ENCODE peak calls at places on chromosome X, in six cellular contexts. One of them, this sample, is unnamed.

GRCh38 chrX:56499372-56499771 is 64.1 kb upstream of the UBQLN2 start:
- DNase-seq in H1: no peak
- DNase-seq in GM12878: no peak
- DNase-seq in K562: no peak
- DNase-seq in HCT116: no peak
- DNase-seq in WTC11: no peak
- DNase-seq in this sample: no peak

GRCh38 chrX:119726900-119727555 is 31.4 kb upstream of the SOWAHD start:
- DNase-seq in WTC11: no peak
- DNase-seq in H1: no peak
- DNase-seq in K562: no peak
- DNase-seq in HCT116: no peak
- DNase-seq in GM12878: no peak
- DNase-seq in this sample: no peak

GRCh38 chrX:68934421-68934820 is 105.6 kb downstream of the EFNB1 start:
- DNase-seq in WTC11: no peak
- DNase-seq in K562: no peak
- DNase-seq in GM12878: no peak
- DNase-seq in HCT116: no peak
- DNase-seq in H1: no peak
- DNase-seq in this sample: no peak

GRCh38 chrX:153865685-153866084 is 20.3 kb downstream of the L1CAM start:
- DNase-seq in HCT116: no peak
- DNase-seq in H1: no peak
- DNase-seq in K562: no peak
- DNase-seq in WTC11: no peak
- DNase-seq in GM12878: no peak
- DNase-seq in this sample: no peak

GRCh38 chrX:17590892-17591740 is 146.2 kb upstream of the SCML1 start:
- DNase-seq in WTC11: peak
- DNase-seq in HCT116: peak
- DNase-seq in H1: peak
- DNase-seq in GM12878: no peak
- DNase-seq in K562: peak
- DNase-seq in this sample: peak

GRCh38 chrX:37834937-37835336 is 12.4 kb downstream of the DYNLT3 start:
- DNase-seq in WTC11: no peak
- DNase-seq in GM12878: no peak
- DNase-seq in HCT116: no peak
- DNase-seq in H1: no peak
- DNase-seq in K562: no peak
- DNase-seq in this sample: no peak

GRCh38 chrX:10534611-10535010 is 85.8 kb downstream of the MID1 start:
- DNase-seq in GM12878: no peak
- DNase-seq in K562: no peak
- DNase-seq in H1: no peak
- DNase-seq in WTC11: no peak
- DNase-seq in HCT116: no peak
- DNase-seq in this sample: no peak

GRCh38 chrX:72714471-72714916 is 388 bp upstream of the PHKA1 start:
- DNase-seq in GM12878: no peak
- DNase-seq in HCT116: peak
- DNase-seq in K562: no peak
- DNase-seq in WTC11: peak
- DNase-seq in H1: peak
- DNase-seq in this sample: peak

GRCh38 chrX:79078114-79078513 is 66.4 kb upstream of the GPR174 start:
- DNase-seq in H1: no peak
- DNase-seq in K562: no peak
- DNase-seq in GM12878: no peak
- DNase-seq in WTC11: no peak
- DNase-seq in HCT116: no peak
- DNase-seq in this sample: no peak

GRCh38 chrX:43557792-43558191 is 98.3 kb upstream of the MAOA start:
- DNase-seq in HCT116: peak
- DNase-seq in K562: peak
- DNase-seq in H1: no peak
- DNase-seq in WTC11: peak
- DNase-seq in GM12878: peak
- DNase-seq in this sample: peak
- TF ChIP-seq SP1 in HCT116: no peak
- TF ChIP-seq SP1 in K562: no peak
- TF ChIP-seq SP1 in H1: no peak
- TF ChIP-seq SP1 in WTC11: no peak
- TF ChIP-seq SP1 in GM12878: no peak
- TF ChIP-seq SP1 in this sample: no peak

DNA sequence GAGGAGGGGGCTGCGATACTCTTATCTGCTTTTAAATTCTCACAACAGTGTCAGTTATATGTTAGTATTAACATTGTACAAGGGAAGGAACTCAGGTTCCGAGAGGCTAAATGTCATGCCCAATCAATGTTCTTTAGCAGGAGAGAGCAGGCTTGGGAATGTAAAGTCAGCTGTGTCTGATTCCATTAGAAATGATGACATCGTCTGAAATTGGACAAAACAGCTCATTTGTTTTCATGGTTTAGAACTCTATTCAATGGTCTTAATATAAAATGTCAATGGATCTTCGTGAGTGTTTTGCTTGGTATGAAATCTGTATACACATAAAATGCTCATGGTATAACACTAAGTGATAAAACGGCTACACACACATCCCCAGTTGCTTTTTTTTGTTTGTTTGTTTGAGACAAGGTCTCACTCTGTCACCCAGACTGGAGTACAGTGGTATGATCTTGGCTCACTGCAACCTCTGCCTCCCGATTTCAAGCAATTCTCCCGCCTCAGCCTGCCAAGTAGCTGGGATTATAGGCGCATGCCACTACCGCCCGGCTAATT is 11.9 kb upstream of the SH3KBP1 start:
- DNase-seq in GM12878: no peak
- DNase-seq in WTC11: no peak
- DNase-seq in HCT116: no peak
- DNase-seq in K562: no peak
- DNase-seq in H1: no peak
- DNase-seq in this sample: no peak
- TF ChIP-seq SP1 in GM12878: no peak
- TF ChIP-seq SP1 in WTC11: no peak
- TF ChIP-seq SP1 in HCT116: no peak
- TF ChIP-seq SP1 in K562: no peak
- TF ChIP-seq SP1 in H1: no peak
- TF ChIP-seq SP1 in this sample: no peak

DNA sequence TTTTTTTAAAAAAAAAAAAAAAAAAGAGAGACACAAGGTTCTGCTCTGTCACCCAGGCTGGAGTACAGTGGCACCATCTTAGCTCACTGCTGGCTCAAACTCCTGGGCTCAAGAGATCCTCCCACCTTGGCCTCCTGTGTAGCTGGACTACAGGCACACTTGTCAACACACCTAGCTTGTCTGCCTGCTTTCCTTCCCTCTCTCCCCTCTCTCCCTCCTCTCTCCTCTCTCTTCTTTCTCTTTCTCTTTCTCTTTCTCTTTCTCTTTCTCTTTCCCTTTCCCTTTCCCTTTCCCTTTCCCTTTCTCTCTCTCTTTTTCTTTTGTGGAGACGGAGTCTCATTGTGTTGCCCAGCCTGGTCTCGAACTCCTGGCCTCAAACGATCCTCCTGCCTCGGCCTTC is 132.1 kb downstream of the DIPK2B start:
- DNase-seq in GM12878: no peak
- DNase-seq in WTC11: no peak
- DNase-seq in H1: no peak
- DNase-seq in K562: no peak
- DNase-seq in HCT116: no peak
- DNase-seq in this sample: no peak
- TF ChIP-seq SP1 in GM12878: no peak
- TF ChIP-seq SP1 in WTC11: no peak
- TF ChIP-seq SP1 in H1: no peak
- TF ChIP-seq SP1 in K562: no peak
- TF ChIP-seq SP1 in HCT116: no peak
- TF ChIP-seq SP1 in this sample: no peak

GRCh38 chrX:71095555-71095970 is at the start of gene FOXO4:
- DNase-seq in K562: peak
- DNase-seq in WTC11: peak
- DNase-seq in GM12878: no peak
- DNase-seq in H1: peak
- DNase-seq in HCT116: peak
- DNase-seq in this sample: peak

GRCh38 chrX:71096702-71097032 is 1.0 kb downstream of the FOXO4 start:
- DNase-seq in H1: no peak
- DNase-seq in K562: no peak
- DNase-seq in WTC11: no peak
- DNase-seq in GM12878: no peak
- DNase-seq in HCT116: no peak
- DNase-seq in this sample: no peak

GRCh38 chrX:71095971-71096701 is 485 bp downstream of the FOXO4 start:
- DNase-seq in GM12878: no peak
- DNase-seq in HCT116: peak
- DNase-seq in H1: no peak
- DNase-seq in WTC11: peak
- DNase-seq in K562: peak
- DNase-seq in this sample: no peak

GRCh38 chrX:71098302-71098701 is 2.7 kb downstream of the FOXO4 start:
- DNase-seq in WTC11: peak
- DNase-seq in H1: no peak
- DNase-seq in GM12878: no peak
- DNase-seq in K562: peak
- DNase-seq in HCT116: peak
- DNase-seq in this sample: peak

GRCh38 chrX:71095033-71095432 is 618 bp upstream of the FOXO4 start:
- DNase-seq in GM12878: no peak
- DNase-seq in HCT116: no peak
- DNase-seq in K562: no peak
- DNase-seq in WTC11: no peak
- DNase-seq in H1: no peak
- DNase-seq in this sample: no peak
- TF ChIP-seq SP1 in GM12878: no peak
- TF ChIP-seq SP1 in HCT116: no peak
- TF ChIP-seq SP1 in K562: no peak
- TF ChIP-seq SP1 in WTC11: no peak
- TF ChIP-seq SP1 in H1: no peak
- TF ChIP-seq SP1 in this sample: no peak

GRCh38 chrX:103404225-103405008 is 28.1 kb downstream of the BEX3 start:
- DNase-seq in WTC11: peak
- DNase-seq in GM12878: peak
- DNase-seq in HCT116: peak
- DNase-seq in H1: peak
- DNase-seq in K562: peak
- DNase-seq in this sample: peak
- TF ChIP-seq SP1 in WTC11: no peak
- TF ChIP-seq SP1 in GM12878: no peak
- TF ChIP-seq SP1 in HCT116: no peak
- TF ChIP-seq SP1 in H1: no peak
- TF ChIP-seq SP1 in K562: no peak
- TF ChIP-seq SP1 in this sample: no peak

GRCh38 chrX:20739038-20739745 is 472.5 kb upstream of the RPS6KA3 start:
- DNase-seq in WTC11: no peak
- DNase-seq in GM12878: no peak
- DNase-seq in K562: no peak
- DNase-seq in H1: no peak
- DNase-seq in HCT116: no peak
- DNase-seq in this sample: no peak

GRCh38 chrX:20742106-20742505 is 475.4 kb upstream of the RPS6KA3 start:
- DNase-seq in HCT116: no peak
- DNase-seq in WTC11: no peak
- DNase-seq in K562: no peak
- DNase-seq in GM12878: no peak
- DNase-seq in H1: no peak
- DNase-seq in this sample: no peak

GRCh38 chrX:20743054-20743453 is 476.3 kb upstream of the RPS6KA3 start:
- DNase-seq in K562: no peak
- DNase-seq in HCT116: no peak
- DNase-seq in GM12878: no peak
- DNase-seq in WTC11: no peak
- DNase-seq in H1: no peak
- DNase-seq in this sample: no peak

DNA sequence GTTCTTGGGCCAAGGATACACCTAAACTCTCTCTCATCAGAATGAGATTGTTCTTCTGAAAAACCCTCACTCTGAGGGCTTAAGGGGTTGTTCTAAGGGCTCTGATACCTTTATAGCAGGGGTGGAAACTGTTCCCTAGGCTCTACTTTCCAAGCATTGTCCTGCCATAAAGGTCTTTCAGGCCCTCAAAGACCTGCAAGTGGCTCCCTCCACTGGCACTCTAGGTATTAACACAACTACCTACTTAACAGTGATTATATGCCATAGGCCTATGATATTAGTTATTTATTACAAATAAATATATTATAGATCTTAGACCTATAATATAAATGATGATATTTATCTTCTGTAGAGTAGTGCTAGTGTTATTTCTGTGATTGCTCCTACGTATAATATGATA is 473.7 kb upstream of the RPS6KA3 start:
- DNase-seq in K562: no peak
- DNase-seq in HCT116: no peak
- DNase-seq in WTC11: peak
- DNase-seq in H1: no peak
- DNase-seq in GM12878: no peak
- DNase-seq in this sample: no peak
- TF ChIP-seq SP1 in K562: no peak
- TF ChIP-seq SP1 in HCT116: no peak
- TF ChIP-seq SP1 in WTC11: no peak
- TF ChIP-seq SP1 in H1: no peak
- TF ChIP-seq SP1 in GM12878: no peak
- TF ChIP-seq SP1 in this sample: no peak

DNA sequence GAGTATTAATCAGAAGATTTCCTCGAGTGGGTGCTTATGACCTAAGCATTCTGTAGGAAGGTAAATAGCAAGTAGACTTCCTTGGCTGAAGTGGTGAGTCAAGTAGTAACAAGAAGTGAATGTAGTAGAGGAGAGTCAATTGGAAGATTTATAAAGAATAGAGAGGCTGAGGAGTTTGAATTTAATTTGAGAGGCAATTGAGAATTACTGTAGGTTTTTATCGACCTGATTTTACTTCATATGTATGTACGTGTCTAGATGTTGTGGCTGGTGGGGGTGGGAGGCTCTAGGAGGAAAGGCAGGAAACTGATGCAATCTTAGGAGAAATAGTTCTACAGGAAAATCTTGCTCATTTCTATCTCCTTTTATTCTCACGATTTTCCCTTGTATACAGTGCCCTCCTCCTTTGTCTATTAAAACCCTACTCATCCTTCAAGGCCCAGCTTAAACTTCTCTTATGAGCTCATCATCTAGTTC is 8.7 kb downstream of the OGT start:
- DNase-seq in H1: no peak
- DNase-seq in GM12878: no peak
- DNase-seq in WTC11: no peak
- DNase-seq in K562: no peak
- DNase-seq in HCT116: no peak
- DNase-seq in this sample: no peak
- TF ChIP-seq SP1 in H1: no peak
- TF ChIP-seq SP1 in GM12878: no peak
- TF ChIP-seq SP1 in WTC11: no peak
- TF ChIP-seq SP1 in K562: no peak
- TF ChIP-seq SP1 in HCT116: no peak
- TF ChIP-seq SP1 in this sample: no peak

GRCh38 chrX:53071604-53072417 is 10.4 kb upstream of the TSPYL2 start:
- DNase-seq in GM12878: peak
- DNase-seq in HCT116: peak
- DNase-seq in H1: no peak
- DNase-seq in K562: peak
- DNase-seq in WTC11: peak
- DNase-seq in this sample: peak
- TF ChIP-seq SP1 in GM12878: no peak
- TF ChIP-seq SP1 in HCT116: no peak
- TF ChIP-seq SP1 in H1: no peak
- TF ChIP-seq SP1 in K562: no peak
- TF ChIP-seq SP1 in WTC11: no peak
- TF ChIP-seq SP1 in this sample: no peak

GRCh38 chrX:22975786-22976185 is 24.0 kb upstream of the DDX53 start:
- DNase-seq in K562: no peak
- DNase-seq in GM12878: no peak
- DNase-seq in WTC11: no peak
- DNase-seq in H1: no peak
- DNase-seq in HCT116: no peak
- DNase-seq in this sample: no peak
- TF ChIP-seq SP1 in K562: no peak
- TF ChIP-seq SP1 in GM12878: no peak
- TF ChIP-seq SP1 in WTC11: no peak
- TF ChIP-seq SP1 in H1: no peak
- TF ChIP-seq SP1 in HCT116: no peak
- TF ChIP-seq SP1 in this sample: no peak

This sample was measured in HEK293T.